ENCODE peak calls at places on chromosomes 4 and X, in eight cellular contexts. E is testis; C is CD4-positive, alpha-beta T cell; L is tibial nerve; J is prostate gland; S is thoracic aorta; T is stomach; O is dorsolateral prefrontal cortex. D is an unnamed sample.

GRCh38 chr4:138311771-138312535 is 69.8 kb upstream of the SLC7A11 start:
- DNase-seq in E (no peak), C (no peak), L (no peak), J (no peak), S (no peak), T (no peak), O (no peak), D (no peak)

GRCh38 chrX:119482497-119483480 is 14.5 kb downstream of the SLC25A5 start:
- DNase-seq in E (peak), C (peak), L (peak), J (no peak), S (no peak), T (peak), O (no peak), D (peak)

GRCh38 chr4:132101526-132101925 is 1047.6 kb upstream of the PCDH10 start:
- DNase-seq in E (no peak), C (no peak), L (no peak), J (no peak), S (no peak), T (no peak), O (no peak), D (no peak)

GRCh38 chrX:72554448-72555140 is 18.0 kb downstream of the HDAC8 start:
- DNase-seq in E (peak), C (no peak), L (no peak), J (no peak), S (no peak), T (no peak), O (no peak), D (no peak)

GRCh38 chr4:98745372-98745771 is 87.0 kb upstream of the TSPAN5 start:
- DNase-seq in E (peak), C (no peak), L (no peak), J (no peak), S (no peak), T (no peak), O (no peak), D (peak)

GRCh38 chr4:72974694-72975487 is 94.6 kb downstream of the COX18 start:
- DNase-seq in E (no peak), C (no peak), L (no peak), J (no peak), S (no peak), T (no peak), O (no peak), D (no peak)

GRCh38 chrX:36642052-36642451 is 366.1 kb upstream of the FAM47C start:
- DNase-seq in E (no peak), C (no peak), L (no peak), J (no peak), S (no peak), T (no peak), O (no peak), D (no peak)

GRCh38 chr4:86450861-86451260 is 91.0 kb upstream of the MAPK10 start:
- DNase-seq in E (no peak), C (no peak), L (no peak), J (no peak), S (no peak), T (no peak), O (no peak), D (no peak)

GRCh38 chrX:2708016-2708415 is 16.9 kb downstream of the CD99 start:
- DNase-seq in E (no peak), C (no peak), L (no peak), J (no peak), S (no peak), T (no peak), O (no peak), D (no peak)

GRCh38 chrX:13131511-13132137 is 87.2 kb upstream of the FAM9C start:
- DNase-seq in E (no peak), C (no peak), L (no peak), J (no peak), S (no peak), T (no peak), O (no peak), D (no peak)

GRCh38 chrX:71163010-71163409 is 18.4 kb downstream of the NLGN3 start:
- DNase-seq in E (no peak), C (no peak), L (no peak), J (no peak), S (no peak), T (no peak), O (peak), D (peak)

GRCh38 chr4:177239878-177240277 is 69.8 kb upstream of the NEIL3 start:
- DNase-seq in E (no peak), C (no peak), L (no peak), J (no peak), S (no peak), T (no peak), O (no peak), D (no peak)

GRCh38 chr4:76144546-76144945 is 3.7 kb downstream of the NUP54 start:
- DNase-seq in E (no peak), C (no peak), L (no peak), J (no peak), S (no peak), T (no peak), O (no peak), D (no peak)

GRCh38 chr4:20432098-20432497 is 180.4 kb downstream of the SLIT2 start:
- DNase-seq in E (no peak), C (no peak), L (no peak), J (no peak), S (no peak), T (no peak), O (no peak), D (no peak)

GRCh38 chr4:133996431-133997121 is 205.0 kb downstream of the PABPC4L start:
- DNase-seq in E (no peak), C (no peak), L (no peak), J (no peak), S (no peak), T (no peak), O (no peak), D (no peak)

GRCh38 chrX:118240359-118240758 is 105.5 kb upstream of the WDR44 start:
- DNase-seq in E (no peak), C (no peak), L (no peak), J (no peak), S (no peak), T (no peak), O (no peak), D (no peak)

GRCh38 chrX:132651411-132652086 is 162.7 kb upstream of the MBNL3 start:
- DNase-seq in E (no peak), C (no peak), L (no peak), J (no peak), S (no peak), T (no peak), O (no peak), D (no peak)

GRCh38 chr4:48483006-48483776 is at the start of gene SLC10A4:
- DNase-seq in E (no peak), C (no peak), L (no peak), J (no peak), S (no peak), T (no peak), O (no peak), D (no peak)

GRCh38 chrX:41350976-41351569 is 17.1 kb downstream of the DDX3X start:
- DNase-seq in E (no peak), C (no peak), L (no peak), J (no peak), S (no peak), T (no peak), O (no peak), D (no peak)

GRCh38 chrX:38654302-38654701 is 93.0 kb downstream of the TSPAN7 start:
- DNase-seq in E (peak), C (no peak), L (no peak), J (no peak), S (no peak), T (no peak), O (no peak), D (no peak)

GRCh38 chr4:101307901-101308300 is 39.4 kb downstream of the PPP3CA start:
- DNase-seq in E (no peak), C (no peak), L (no peak), J (no peak), S (no peak), T (no peak), O (no peak), D (no peak)

GRCh38 chr4:155544547-155544946 is 122.1 kb upstream of the GUCY1A1 start:
- DNase-seq in E (no peak), C (no peak), L (no peak), J (no peak), S (no peak), T (no peak), O (no peak), D (no peak)

GRCh38 chrX:132443736-132444135 is 45.1 kb downstream of the MBNL3 start:
- DNase-seq in E (no peak), C (no peak), L (no peak), J (no peak), S (no peak), T (no peak), O (no peak), D (no peak)

GRCh38 chrX:11190745-11191510 is 79.8 kb downstream of the HCCS start:
- DNase-seq in E (no peak), C (no peak), L (no peak), J (peak), S (no peak), T (peak), O (no peak), D (no peak)

GRCh38 chr4:27467351-27467750 is 606.7 kb downstream of the STIM2 start:
- DNase-seq in E (no peak), C (no peak), L (no peak), J (no peak), S (no peak), T (no peak), O (no peak), D (no peak)

GRCh38 chr4:139922625-139923024 is 231.4 kb downstream of the MAML3 start:
- DNase-seq in E (no peak), C (no peak), L (no peak), J (no peak), S (no peak), T (no peak), O (no peak), D (no peak)

GRCh38 chrX:34586936-34587335 is 70.1 kb downstream of the TMEM47 start:
- DNase-seq in E (no peak), C (no peak), L (no peak), J (no peak), S (no peak), T (no peak), O (no peak), D (no peak)

GRCh38 chrX:153723351-153724251 is 586 bp downstream of the BCAP31 start:
- DNase-seq in E (no peak), C (peak), L (no peak), J (peak), S (no peak), T (peak), O (no peak), D (no peak)

GRCh38 chrX:118552501-118552900 is 56.9 kb downstream of the DOCK11 start:
- DNase-seq in E (peak), C (no peak), L (no peak), J (no peak), S (no peak), T (no peak), O (no peak), D (no peak)

GRCh38 chrX:24023972-24024664 is 2.9 kb downstream of the KLHL15 start:
- DNase-seq in E (no peak), C (no peak), L (no peak), J (no peak), S (no peak), T (no peak), O (no peak), D (no peak)

GRCh38 chrX:39602226-39602625 is 495.5 kb downstream of the BCOR start:
- DNase-seq in E (no peak), C (no peak), L (no peak), J (no peak), S (no peak), T (no peak), O (no peak), D (no peak)

GRCh38 chr4:3291969-3292570 is 751 bp upstream of the RGS12 start:
- DNase-seq in E (peak), C (no peak), L (no peak), J (peak), S (no peak), T (peak), O (peak), D (peak)

GRCh38 chrX:37405954-37406353 is 56.8 kb downstream of the PRRG1 start:
- DNase-seq in E (no peak), C (no peak), L (no peak), J (no peak), S (no peak), T (no peak), O (no peak), D (no peak)

GRCh38 chrX:37060999-37061398 is 52.8 kb downstream of the FAM47C start:
- DNase-seq in E (no peak), C (no peak), L (no peak), J (no peak), S (no peak), T (no peak), O (no peak), D (no peak)

GRCh38 chrX:68307767-68308166 is 125.5 kb downstream of the OPHN1 start:
- DNase-seq in E (no peak), C (no peak), L (no peak), J (peak), S (no peak), T (no peak), O (no peak), D (no peak)

GRCh38 chrX:52363247-52363883 is 5.5 kb upstream of the XAGE2 start:
- DNase-seq in E (no peak), C (no peak), L (no peak), J (no peak), S (no peak), T (no peak), O (no peak), D (no peak)

GRCh38 chr4:117786566-117786965 is 247.7 kb upstream of the NDST3 start:
- DNase-seq in E (no peak), C (no peak), L (no peak), J (no peak), S (no peak), T (no peak), O (no peak), D (no peak)

GRCh38 chrX:35726176-35726575 is 72.0 kb upstream of the MAGEB16 start:
- DNase-seq in E (peak), C (no peak), L (no peak), J (no peak), S (no peak), T (no peak), O (no peak), D (no peak)

DNA sequence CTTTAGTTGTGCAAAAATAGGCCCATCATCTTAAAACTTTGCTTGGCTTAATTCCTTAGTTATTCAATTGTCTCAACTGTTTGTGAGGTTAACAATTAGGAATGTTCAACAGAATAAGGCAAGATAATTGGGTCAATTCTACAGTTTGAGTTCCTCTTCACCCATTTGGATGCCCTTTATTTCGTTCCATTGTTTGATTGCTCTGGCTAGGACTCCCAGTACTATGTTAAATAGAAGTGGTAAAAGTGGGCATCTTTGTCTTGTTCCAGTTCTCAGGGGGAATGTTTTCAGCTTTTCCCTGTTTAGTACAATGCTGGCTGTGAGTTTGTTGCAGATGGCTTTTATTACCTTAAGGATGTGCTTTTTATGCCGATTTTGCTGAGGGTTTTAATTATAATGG is 761.5 kb upstream of the GRIA3 start:
- DNase-seq in E (no peak), C (no peak), L (no peak), J (no peak), S (no peak), T (no peak), O (no peak), D (no peak)
- H3K27ac ChIP-seq in E (no peak), C (no peak), L (no peak), J (no peak), S (no peak), T (no peak), O (no peak), D (no peak)

GRCh38 chrX:150329282-150329681 is 33.8 kb upstream of the MAMLD1 start:
- DNase-seq in E (no peak), C (no peak), L (no peak), J (no peak), S (no peak), T (no peak), O (no peak), D (no peak)

GRCh38 chrX:150323020-150323419 is 40.1 kb upstream of the MAMLD1 start:
- DNase-seq in E (no peak), C (no peak), L (no peak), J (no peak), S (no peak), T (no peak), O (no peak), D (no peak)

GRCh38 chrX:150324035-150324728 is 38.9 kb upstream of the MAMLD1 start:
- DNase-seq in E (no peak), C (no peak), L (no peak), J (no peak), S (no peak), T (no peak), O (no peak), D (no peak)

GRCh38 chrX:150326843-150327242 is 36.3 kb upstream of the MAMLD1 start:
- DNase-seq in E (no peak), C (no peak), L (no peak), J (no peak), S (no peak), T (no peak), O (no peak), D (no peak)

GRCh38 chrX:150324919-150325318 is 38.2 kb upstream of the MAMLD1 start:
- DNase-seq in E (no peak), C (no peak), L (no peak), J (no peak), S (no peak), T (no peak), O (no peak), D (no peak)
- H3K27ac ChIP-seq in E (no peak), C (no peak), L (no peak), J (no peak), S (no peak), T (no peak), O (no peak), D (no peak)

GRCh38 chrX:150363561-150364346 is 637 bp downstream of the MAMLD1 start:
- DNase-seq in E (no peak), C (peak), L (peak), J (no peak), S (no peak), T (no peak), O (peak), D (no peak)
- H3K27ac ChIP-seq in E (peak), C (no peak), L (peak), J (peak), S (peak), T (peak), O (peak), D (peak)

GRCh38 chr4:99755223-99755944 is 61.2 kb upstream of the DAPP1 start:
- DNase-seq in E (no peak), C (no peak), L (no peak), J (no peak), S (no peak), T (no peak), O (no peak), D (no peak)

GRCh38 chr4:99763635-99764101 is 53.0 kb upstream of the DAPP1 start:
- DNase-seq in E (peak), C (no peak), L (no peak), J (peak), S (peak), T (no peak), O (no peak), D (peak)

GRCh38 chr4:99759988-99760387 is 56.6 kb upstream of the DAPP1 start:
- DNase-seq in E (no peak), C (no peak), L (no peak), J (no peak), S (no peak), T (no peak), O (no peak), D (no peak)

GRCh38 chr4:99762728-99763127 is 53.9 kb upstream of the DAPP1 start:
- DNase-seq in E (no peak), C (no peak), L (no peak), J (no peak), S (no peak), T (no peak), O (no peak), D (no peak)

GRCh38 chr4:99759346-99759984 is 57.2 kb upstream of the DAPP1 start:
- DNase-seq in E (no peak), C (no peak), L (no peak), J (no peak), S (no peak), T (no peak), O (no peak), D (no peak)
- H3K27ac ChIP-seq in E (peak), C (no peak), L (no peak), J (no peak), S (no peak), T (no peak), O (no peak), D (no peak)

GRCh38 chr4:1907848-1908525 is 36.8 kb downstream of the NSD2 start:
- DNase-seq in E (no peak), C (no peak), L (no peak), J (peak), S (no peak), T (no peak), O (no peak), D (no peak)
- H3K27ac ChIP-seq in E (no peak), C (no peak), L (no peak), J (peak), S (no peak), T (no peak), O (no peak), D (no peak)

GRCh38 chr4:185840201-185840600 is 28.2 kb upstream of the SORBS2 start:
- DNase-seq in E (no peak), C (no peak), L (no peak), J (no peak), S (no peak), T (no peak), O (no peak), D (no peak)
- H3K27ac ChIP-seq in E (no peak), C (no peak), L (peak), J (no peak), S (peak), T (no peak), O (no peak), D (no peak)

DNA sequence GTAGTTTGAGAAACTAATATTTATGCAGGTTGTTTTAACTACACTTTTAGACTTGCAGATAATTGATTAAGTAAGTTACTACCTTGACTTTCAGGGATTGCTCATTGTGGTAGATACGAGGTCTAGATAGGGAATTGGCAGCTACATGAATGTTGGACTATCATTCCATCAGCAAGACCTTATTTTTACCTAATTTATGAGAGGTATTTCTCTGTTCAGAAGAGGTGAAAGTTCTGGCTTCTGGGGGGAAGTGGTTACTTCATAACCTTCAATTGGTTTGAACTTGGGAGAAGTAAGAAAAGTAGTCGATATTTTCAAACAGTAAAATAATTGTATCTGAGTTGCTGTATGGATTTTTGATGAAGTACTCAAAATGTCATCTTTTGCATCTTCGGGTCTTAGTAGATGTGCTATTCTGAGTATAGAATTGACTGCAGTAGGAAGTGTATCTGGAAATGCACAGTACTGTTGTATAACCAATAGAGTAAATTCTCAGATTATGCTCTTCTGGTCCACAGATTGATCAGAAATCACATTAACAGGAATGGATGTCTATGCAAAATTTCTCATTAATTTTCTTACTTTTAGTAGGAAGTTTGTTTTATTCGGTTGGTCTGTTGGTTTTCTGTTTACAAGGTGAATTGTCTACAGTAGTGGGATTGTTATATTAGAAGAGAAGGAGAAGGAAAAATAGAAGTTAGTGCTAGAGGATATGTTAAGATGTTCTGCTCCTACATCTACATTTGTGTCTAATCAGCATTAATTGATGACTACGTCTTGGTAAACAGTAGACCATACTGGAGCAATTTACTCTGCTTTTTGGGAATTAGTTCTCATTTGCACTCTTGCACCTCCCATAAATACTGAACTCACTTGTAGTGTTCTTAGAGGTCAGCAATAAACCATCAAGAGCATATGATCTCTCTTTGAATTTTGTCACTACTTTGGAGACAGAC is 3.0 kb downstream of the NFKB1 start:
- DNase-seq in E (no peak), C (no peak), L (no peak), J (no peak), S (no peak), T (no peak), O (no peak), D (no peak)
- H3K27ac ChIP-seq in E (peak), C (no peak), L (peak), J (peak), S (no peak), T (no peak), O (peak), D (peak)

D was measured in caudate nucleus.